ENCODE peak calls at places on chromosomes 2 and 18, in ten cellular contexts. One of them, this sample, is unnamed.

GRCh38 chr18:8379187-8379941 is 229.9 kb upstream of the RAB12 start:
- DNase-seq in activated T-helper 1 cell treated with anti-CD3 and anti-CD28 coated beads, Interleukin-12 subunit alpha, Interleukin-12 subunit beta, Interleukin-2, Interleukin-4 antibody, amounts not matched to agents 30 ng/mL and 10 ng/mL and 1 ng/mL, durations not matched to agents 14 hours and 24 hours and 36 hours: no peak
- DNase-seq in CD4-positive, alpha-beta T cell: no peak
- DNase-seq in ovary: no peak
- DNase-seq in endothelial cell: no peak
- DNase-seq in fibroblast of lung: no peak
- DNase-seq in NCI-H1105 treated with DMSO at 0.1 percent for 48 hours: no peak
- DNase-seq in ACHN: no peak
- DNase-seq in naive thymus-derived CD8-positive, alpha-beta T cell: no peak
- DNase-seq in epithelial cell of proximal tubule: no peak
- DNase-seq in this sample: no peak

GRCh38 chr18:37403100-37403781 is 162.4 kb downstream of the CELF4 start:
- DNase-seq in activated T-helper 1 cell treated with anti-CD3 and anti-CD28 coated beads, Interleukin-12 subunit alpha, Interleukin-12 subunit beta, Interleukin-2, Interleukin-4 antibody, amounts not matched to agents 30 ng/mL and 10 ng/mL and 1 ng/mL, durations not matched to agents 14 hours and 24 hours and 36 hours: no peak
- DNase-seq in CD4-positive, alpha-beta T cell: no peak
- DNase-seq in ovary: peak; percentile 35
- DNase-seq in endothelial cell: no peak
- DNase-seq in fibroblast of lung: peak; percentile 90
- DNase-seq in NCI-H1105 treated with DMSO at 0.1 percent for 48 hours: no peak
- DNase-seq in ACHN: peak; percentile 74
- DNase-seq in naive thymus-derived CD8-positive, alpha-beta T cell: no peak
- DNase-seq in epithelial cell of proximal tubule: no peak
- DNase-seq in this sample: peak; percentile 95

GRCh38 chr2:61247204-61247812 is 85.3 kb downstream of the C2orf74 start:
- DNase-seq in activated T-helper 1 cell treated with anti-CD3 and anti-CD28 coated beads, Interleukin-12 subunit alpha, Interleukin-12 subunit beta, Interleukin-2, Interleukin-4 antibody, amounts not matched to agents 30 ng/mL and 10 ng/mL and 1 ng/mL, durations not matched to agents 14 hours and 24 hours and 36 hours: no peak
- DNase-seq in CD4-positive, alpha-beta T cell: no peak
- DNase-seq in ovary: no peak
- DNase-seq in endothelial cell: no peak
- DNase-seq in fibroblast of lung: peak; percentile 59
- DNase-seq in NCI-H1105 treated with DMSO at 0.1 percent for 48 hours: no peak
- DNase-seq in ACHN: no peak
- DNase-seq in naive thymus-derived CD8-positive, alpha-beta T cell: no peak
- DNase-seq in epithelial cell of proximal tubule: no peak
- DNase-seq in this sample: no peak

GRCh38 chr2:222319576-222320440 is 21.0 kb upstream of the PAX3 start:
- DNase-seq in activated T-helper 1 cell treated with anti-CD3 and anti-CD28 coated beads, Interleukin-12 subunit alpha, Interleukin-12 subunit beta, Interleukin-2, Interleukin-4 antibody, amounts not matched to agents 30 ng/mL and 10 ng/mL and 1 ng/mL, durations not matched to agents 14 hours and 24 hours and 36 hours: no peak
- DNase-seq in CD4-positive, alpha-beta T cell: no peak
- DNase-seq in ovary: no peak
- DNase-seq in endothelial cell: no peak
- DNase-seq in fibroblast of lung: no peak
- DNase-seq in NCI-H1105 treated with DMSO at 0.1 percent for 48 hours: peak; percentile 58
- DNase-seq in ACHN: peak; percentile 31
- DNase-seq in naive thymus-derived CD8-positive, alpha-beta T cell: no peak
- DNase-seq in epithelial cell of proximal tubule: no peak
- DNase-seq in this sample: peak; percentile 44

GRCh38 chr2:60260646-60261296 is 292.7 kb downstream of the BCL11A start:
- DNase-seq in activated T-helper 1 cell treated with anti-CD3 and anti-CD28 coated beads, Interleukin-12 subunit alpha, Interleukin-12 subunit beta, Interleukin-2, Interleukin-4 antibody, amounts not matched to agents 30 ng/mL and 10 ng/mL and 1 ng/mL, durations not matched to agents 14 hours and 24 hours and 36 hours: no peak
- DNase-seq in CD4-positive, alpha-beta T cell: no peak
- DNase-seq in ovary: no peak
- DNase-seq in endothelial cell: no peak
- DNase-seq in fibroblast of lung: no peak
- DNase-seq in NCI-H1105 treated with DMSO at 0.1 percent for 48 hours: no peak
- DNase-seq in ACHN: no peak
- DNase-seq in naive thymus-derived CD8-positive, alpha-beta T cell: no peak
- DNase-seq in epithelial cell of proximal tubule: peak; percentile 16
- DNase-seq in this sample: no peak

GRCh38 chr2:234706086-234706485 is 209.2 kb upstream of the ARL4C start:
- DNase-seq in activated T-helper 1 cell treated with anti-CD3 and anti-CD28 coated beads, Interleukin-12 subunit alpha, Interleukin-12 subunit beta, Interleukin-2, Interleukin-4 antibody, amounts not matched to agents 30 ng/mL and 10 ng/mL and 1 ng/mL, durations not matched to agents 14 hours and 24 hours and 36 hours: no peak
- DNase-seq in CD4-positive, alpha-beta T cell: no peak
- DNase-seq in ovary: no peak
- DNase-seq in endothelial cell: no peak
- DNase-seq in fibroblast of lung: no peak
- DNase-seq in NCI-H1105 treated with DMSO at 0.1 percent for 48 hours: no peak
- DNase-seq in ACHN: no peak
- DNase-seq in naive thymus-derived CD8-positive, alpha-beta T cell: no peak
- DNase-seq in epithelial cell of proximal tubule: no peak
- DNase-seq in this sample: no peak

GRCh38 chr18:79490593-79491551 is 95.1 kb downstream of the NFATC1 start:
- DNase-seq in activated T-helper 1 cell treated with anti-CD3 and anti-CD28 coated beads, Interleukin-12 subunit alpha, Interleukin-12 subunit beta, Interleukin-2, Interleukin-4 antibody, amounts not matched to agents 30 ng/mL and 10 ng/mL and 1 ng/mL, durations not matched to agents 14 hours and 24 hours and 36 hours: no peak
- DNase-seq in CD4-positive, alpha-beta T cell: no peak
- DNase-seq in ovary: no peak
- DNase-seq in endothelial cell: no peak
- DNase-seq in fibroblast of lung: no peak
- DNase-seq in NCI-H1105 treated with DMSO at 0.1 percent for 48 hours: no peak
- DNase-seq in ACHN: no peak
- DNase-seq in naive thymus-derived CD8-positive, alpha-beta T cell: no peak
- DNase-seq in epithelial cell of proximal tubule: no peak
- DNase-seq in this sample: no peak

GRCh38 chr2:62032096-62032495 is 126.6 kb downstream of the COMMD1 start:
- DNase-seq in activated T-helper 1 cell treated with anti-CD3 and anti-CD28 coated beads, Interleukin-12 subunit alpha, Interleukin-12 subunit beta, Interleukin-2, Interleukin-4 antibody, amounts not matched to agents 30 ng/mL and 10 ng/mL and 1 ng/mL, durations not matched to agents 14 hours and 24 hours and 36 hours: no peak
- DNase-seq in CD4-positive, alpha-beta T cell: no peak
- DNase-seq in ovary: no peak
- DNase-seq in endothelial cell: no peak
- DNase-seq in fibroblast of lung: no peak
- DNase-seq in NCI-H1105 treated with DMSO at 0.1 percent for 48 hours: no peak
- DNase-seq in ACHN: no peak
- DNase-seq in naive thymus-derived CD8-positive, alpha-beta T cell: no peak
- DNase-seq in epithelial cell of proximal tubule: no peak
- DNase-seq in this sample: no peak

GRCh38 chr2:102707796-102708713 is 53.8 kb upstream of the TMEM182 start:
- DNase-seq in activated T-helper 1 cell treated with anti-CD3 and anti-CD28 coated beads, Interleukin-12 subunit alpha, Interleukin-12 subunit beta, Interleukin-2, Interleukin-4 antibody, amounts not matched to agents 30 ng/mL and 10 ng/mL and 1 ng/mL, durations not matched to agents 14 hours and 24 hours and 36 hours: no peak
- DNase-seq in CD4-positive, alpha-beta T cell: no peak
- DNase-seq in ovary: no peak
- DNase-seq in endothelial cell: no peak
- DNase-seq in fibroblast of lung: no peak
- DNase-seq in NCI-H1105 treated with DMSO at 0.1 percent for 48 hours: no peak
- DNase-seq in ACHN: no peak
- DNase-seq in naive thymus-derived CD8-positive, alpha-beta T cell: no peak
- DNase-seq in epithelial cell of proximal tubule: no peak
- DNase-seq in this sample: no peak

GRCh38 chr2:28359222-28360065 is 33.2 kb upstream of the FOSL2 start:
- DNase-seq in activated T-helper 1 cell treated with anti-CD3 and anti-CD28 coated beads, Interleukin-12 subunit alpha, Interleukin-12 subunit beta, Interleukin-2, Interleukin-4 antibody, amounts not matched to agents 30 ng/mL and 10 ng/mL and 1 ng/mL, durations not matched to agents 14 hours and 24 hours and 36 hours: peak; percentile 84
- DNase-seq in CD4-positive, alpha-beta T cell: peak; percentile 85
- DNase-seq in ovary: no peak
- DNase-seq in endothelial cell: no peak
- DNase-seq in fibroblast of lung: peak; percentile 55
- DNase-seq in NCI-H1105 treated with DMSO at 0.1 percent for 48 hours: no peak
- DNase-seq in ACHN: no peak
- DNase-seq in naive thymus-derived CD8-positive, alpha-beta T cell: peak; percentile 63
- DNase-seq in epithelial cell of proximal tubule: no peak
- DNase-seq in this sample: no peak

GRCh38 chr18:68948622-68949021 is 150.7 kb downstream of the CCDC102B start:
- DNase-seq in activated T-helper 1 cell treated with anti-CD3 and anti-CD28 coated beads, Interleukin-12 subunit alpha, Interleukin-12 subunit beta, Interleukin-2, Interleukin-4 antibody, amounts not matched to agents 30 ng/mL and 10 ng/mL and 1 ng/mL, durations not matched to agents 14 hours and 24 hours and 36 hours: no peak
- DNase-seq in CD4-positive, alpha-beta T cell: no peak
- DNase-seq in ovary: no peak
- DNase-seq in endothelial cell: no peak
- DNase-seq in fibroblast of lung: no peak
- DNase-seq in NCI-H1105 treated with DMSO at 0.1 percent for 48 hours: no peak
- DNase-seq in ACHN: no peak
- DNase-seq in naive thymus-derived CD8-positive, alpha-beta T cell: no peak
- DNase-seq in epithelial cell of proximal tubule: no peak
- DNase-seq in this sample: no peak

GRCh38 chr2:55865095-55865835 is 58.3 kb downstream of the EFEMP1 start:
- DNase-seq in activated T-helper 1 cell treated with anti-CD3 and anti-CD28 coated beads, Interleukin-12 subunit alpha, Interleukin-12 subunit beta, Interleukin-2, Interleukin-4 antibody, amounts not matched to agents 30 ng/mL and 10 ng/mL and 1 ng/mL, durations not matched to agents 14 hours and 24 hours and 36 hours: no peak
- DNase-seq in CD4-positive, alpha-beta T cell: no peak
- DNase-seq in ovary: no peak
- DNase-seq in endothelial cell: no peak
- DNase-seq in fibroblast of lung: no peak
- DNase-seq in NCI-H1105 treated with DMSO at 0.1 percent for 48 hours: no peak
- DNase-seq in ACHN: no peak
- DNase-seq in naive thymus-derived CD8-positive, alpha-beta T cell: no peak
- DNase-seq in epithelial cell of proximal tubule: no peak
- DNase-seq in this sample: no peak

GRCh38 chr18:77136076-77136718 is 3.6 kb upstream of the MBP start:
- DNase-seq in activated T-helper 1 cell treated with anti-CD3 and anti-CD28 coated beads, Interleukin-12 subunit alpha, Interleukin-12 subunit beta, Interleukin-2, Interleukin-4 antibody, amounts not matched to agents 30 ng/mL and 10 ng/mL and 1 ng/mL, durations not matched to agents 14 hours and 24 hours and 36 hours: no peak
- DNase-seq in CD4-positive, alpha-beta T cell: no peak
- DNase-seq in ovary: no peak
- DNase-seq in endothelial cell: no peak
- DNase-seq in fibroblast of lung: no peak
- DNase-seq in NCI-H1105 treated with DMSO at 0.1 percent for 48 hours: no peak
- DNase-seq in ACHN: no peak
- DNase-seq in naive thymus-derived CD8-positive, alpha-beta T cell: no peak
- DNase-seq in epithelial cell of proximal tubule: no peak
- DNase-seq in this sample: no peak

GRCh38 chr2:207254526-207255464 is 89.0 kb upstream of the KLF7 start:
- DNase-seq in activated T-helper 1 cell treated with anti-CD3 and anti-CD28 coated beads, Interleukin-12 subunit alpha, Interleukin-12 subunit beta, Interleukin-2, Interleukin-4 antibody, amounts not matched to agents 30 ng/mL and 10 ng/mL and 1 ng/mL, durations not matched to agents 14 hours and 24 hours and 36 hours: no peak
- DNase-seq in CD4-positive, alpha-beta T cell: no peak
- DNase-seq in ovary: no peak
- DNase-seq in endothelial cell: no peak
- DNase-seq in fibroblast of lung: peak; percentile 81
- DNase-seq in NCI-H1105 treated with DMSO at 0.1 percent for 48 hours: no peak
- DNase-seq in ACHN: no peak
- DNase-seq in naive thymus-derived CD8-positive, alpha-beta T cell: no peak
- DNase-seq in epithelial cell of proximal tubule: no peak
- DNase-seq in this sample: peak; percentile 9

GRCh38 chr2:12883911-12884310 is 167.2 kb downstream of the TRIB2 start:
- DNase-seq in activated T-helper 1 cell treated with anti-CD3 and anti-CD28 coated beads, Interleukin-12 subunit alpha, Interleukin-12 subunit beta, Interleukin-2, Interleukin-4 antibody, amounts not matched to agents 30 ng/mL and 10 ng/mL and 1 ng/mL, durations not matched to agents 14 hours and 24 hours and 36 hours: no peak
- DNase-seq in CD4-positive, alpha-beta T cell: no peak
- DNase-seq in ovary: no peak
- DNase-seq in endothelial cell: no peak
- DNase-seq in fibroblast of lung: no peak
- DNase-seq in NCI-H1105 treated with DMSO at 0.1 percent for 48 hours: no peak
- DNase-seq in ACHN: no peak
- DNase-seq in naive thymus-derived CD8-positive, alpha-beta T cell: no peak
- DNase-seq in epithelial cell of proximal tubule: no peak
- DNase-seq in this sample: no peak

GRCh38 chr18:991441-991840 is 86.8 kb downstream of the ADCYAP1 start:
- DNase-seq in activated T-helper 1 cell treated with anti-CD3 and anti-CD28 coated beads, Interleukin-12 subunit alpha, Interleukin-12 subunit beta, Interleukin-2, Interleukin-4 antibody, amounts not matched to agents 30 ng/mL and 10 ng/mL and 1 ng/mL, durations not matched to agents 14 hours and 24 hours and 36 hours: no peak
- DNase-seq in CD4-positive, alpha-beta T cell: no peak
- DNase-seq in ovary: no peak
- DNase-seq in endothelial cell: no peak
- DNase-seq in fibroblast of lung: no peak
- DNase-seq in NCI-H1105 treated with DMSO at 0.1 percent for 48 hours: no peak
- DNase-seq in ACHN: no peak
- DNase-seq in naive thymus-derived CD8-positive, alpha-beta T cell: no peak
- DNase-seq in epithelial cell of proximal tubule: no peak
- DNase-seq in this sample: no peak

GRCh38 chr2:42228101-42228500 is 58.9 kb downstream of the EML4 start:
- DNase-seq in activated T-helper 1 cell treated with anti-CD3 and anti-CD28 coated beads, Interleukin-12 subunit alpha, Interleukin-12 subunit beta, Interleukin-2, Interleukin-4 antibody, amounts not matched to agents 30 ng/mL and 10 ng/mL and 1 ng/mL, durations not matched to agents 14 hours and 24 hours and 36 hours: no peak
- DNase-seq in CD4-positive, alpha-beta T cell: no peak
- DNase-seq in ovary: no peak
- DNase-seq in endothelial cell: no peak
- DNase-seq in fibroblast of lung: no peak
- DNase-seq in NCI-H1105 treated with DMSO at 0.1 percent for 48 hours: no peak
- DNase-seq in ACHN: no peak
- DNase-seq in naive thymus-derived CD8-positive, alpha-beta T cell: no peak
- DNase-seq in epithelial cell of proximal tubule: no peak
- DNase-seq in this sample: no peak

GRCh38 chr2:23585218-23585945 is 200.4 kb downstream of the KLHL29 start:
- DNase-seq in activated T-helper 1 cell treated with anti-CD3 and anti-CD28 coated beads, Interleukin-12 subunit alpha, Interleukin-12 subunit beta, Interleukin-2, Interleukin-4 antibody, amounts not matched to agents 30 ng/mL and 10 ng/mL and 1 ng/mL, durations not matched to agents 14 hours and 24 hours and 36 hours: no peak
- DNase-seq in CD4-positive, alpha-beta T cell: no peak
- DNase-seq in ovary: no peak
- DNase-seq in endothelial cell: no peak
- DNase-seq in fibroblast of lung: no peak
- DNase-seq in NCI-H1105 treated with DMSO at 0.1 percent for 48 hours: peak; percentile 32
- DNase-seq in ACHN: no peak
- DNase-seq in naive thymus-derived CD8-positive, alpha-beta T cell: no peak
- DNase-seq in epithelial cell of proximal tubule: no peak
- DNase-seq in this sample: peak; percentile 95

GRCh38 chr2:178270338-178270737 is 76.0 kb downstream of the OSBPL6 start:
- DNase-seq in activated T-helper 1 cell treated with anti-CD3 and anti-CD28 coated beads, Interleukin-12 subunit alpha, Interleukin-12 subunit beta, Interleukin-2, Interleukin-4 antibody, amounts not matched to agents 30 ng/mL and 10 ng/mL and 1 ng/mL, durations not matched to agents 14 hours and 24 hours and 36 hours: no peak
- DNase-seq in CD4-positive, alpha-beta T cell: no peak
- DNase-seq in ovary: no peak
- DNase-seq in endothelial cell: no peak
- DNase-seq in fibroblast of lung: no peak
- DNase-seq in NCI-H1105 treated with DMSO at 0.1 percent for 48 hours: no peak
- DNase-seq in ACHN: no peak
- DNase-seq in naive thymus-derived CD8-positive, alpha-beta T cell: no peak
- DNase-seq in epithelial cell of proximal tubule: no peak
- DNase-seq in this sample: no peak

GRCh38 chr2:175619179-175619578 is 382.9 kb downstream of the LNPK start:
- DNase-seq in activated T-helper 1 cell treated with anti-CD3 and anti-CD28 coated beads, Interleukin-12 subunit alpha, Interleukin-12 subunit beta, Interleukin-2, Interleukin-4 antibody, amounts not matched to agents 30 ng/mL and 10 ng/mL and 1 ng/mL, durations not matched to agents 14 hours and 24 hours and 36 hours: no peak
- DNase-seq in CD4-positive, alpha-beta T cell: no peak
- DNase-seq in ovary: no peak
- DNase-seq in endothelial cell: no peak
- DNase-seq in fibroblast of lung: no peak
- DNase-seq in NCI-H1105 treated with DMSO at 0.1 percent for 48 hours: no peak
- DNase-seq in ACHN: no peak
- DNase-seq in naive thymus-derived CD8-positive, alpha-beta T cell: no peak
- DNase-seq in epithelial cell of proximal tubule: no peak
- DNase-seq in this sample: no peak

GRCh38 chr2:109442715-109443319 is 170.9 kb downstream of the SEPTIN10 start:
- DNase-seq in activated T-helper 1 cell treated with anti-CD3 and anti-CD28 coated beads, Interleukin-12 subunit alpha, Interleukin-12 subunit beta, Interleukin-2, Interleukin-4 antibody, amounts not matched to agents 30 ng/mL and 10 ng/mL and 1 ng/mL, durations not matched to agents 14 hours and 24 hours and 36 hours: no peak
- DNase-seq in CD4-positive, alpha-beta T cell: no peak
- DNase-seq in ovary: no peak
- DNase-seq in endothelial cell: no peak
- DNase-seq in fibroblast of lung: no peak
- DNase-seq in NCI-H1105 treated with DMSO at 0.1 percent for 48 hours: no peak
- DNase-seq in ACHN: no peak
- DNase-seq in naive thymus-derived CD8-positive, alpha-beta T cell: no peak
- DNase-seq in epithelial cell of proximal tubule: no peak
- DNase-seq in this sample: no peak

GRCh38 chr2:178221556-178221955 is 27.2 kb downstream of the OSBPL6 start:
- DNase-seq in activated T-helper 1 cell treated with anti-CD3 and anti-CD28 coated beads, Interleukin-12 subunit alpha, Interleukin-12 subunit beta, Interleukin-2, Interleukin-4 antibody, amounts not matched to agents 30 ng/mL and 10 ng/mL and 1 ng/mL, durations not matched to agents 14 hours and 24 hours and 36 hours: no peak
- DNase-seq in CD4-positive, alpha-beta T cell: no peak
- DNase-seq in ovary: no peak
- DNase-seq in endothelial cell: no peak
- DNase-seq in fibroblast of lung: no peak
- DNase-seq in NCI-H1105 treated with DMSO at 0.1 percent for 48 hours: no peak
- DNase-seq in ACHN: no peak
- DNase-seq in naive thymus-derived CD8-positive, alpha-beta T cell: no peak
- DNase-seq in epithelial cell of proximal tubule: no peak
- DNase-seq in this sample: no peak

GRCh38 chr2:24919100-24919976 is 699 bp downstream of the ADCY3 start:
- DNase-seq in activated T-helper 1 cell treated with anti-CD3 and anti-CD28 coated beads, Interleukin-12 subunit alpha, Interleukin-12 subunit beta, Interleukin-2, Interleukin-4 antibody, amounts not matched to agents 30 ng/mL and 10 ng/mL and 1 ng/mL, durations not matched to agents 14 hours and 24 hours and 36 hours: peak; percentile 52
- DNase-seq in CD4-positive, alpha-beta T cell: peak; percentile 54
- DNase-seq in ovary: no peak
- DNase-seq in endothelial cell: peak; percentile 34
- DNase-seq in fibroblast of lung: peak; percentile 23
- DNase-seq in NCI-H1105 treated with DMSO at 0.1 percent for 48 hours: peak; percentile 26
- DNase-seq in ACHN: peak; percentile 31
- DNase-seq in naive thymus-derived CD8-positive, alpha-beta T cell: peak; percentile 23
- DNase-seq in epithelial cell of proximal tubule: no peak
- DNase-seq in this sample: peak; percentile 46

GRCh38 chr18:61893304-61893970 is 630 bp upstream of the RNF152 start:
- DNase-seq in activated T-helper 1 cell treated with anti-CD3 and anti-CD28 coated beads, Interleukin-12 subunit alpha, Interleukin-12 subunit beta, Interleukin-2, Interleukin-4 antibody, amounts not matched to agents 30 ng/mL and 10 ng/mL and 1 ng/mL, durations not matched to agents 14 hours and 24 hours and 36 hours: peak; percentile 11
- DNase-seq in CD4-positive, alpha-beta T cell: peak; percentile 6
- DNase-seq in ovary: peak; percentile 56
- DNase-seq in endothelial cell: peak; percentile 59
- DNase-seq in fibroblast of lung: peak; percentile 35
- DNase-seq in NCI-H1105 treated with DMSO at 0.1 percent for 48 hours: peak; percentile 25
- DNase-seq in ACHN: no peak
- DNase-seq in naive thymus-derived CD8-positive, alpha-beta T cell: no peak
- DNase-seq in epithelial cell of proximal tubule: no peak
- DNase-seq in this sample: peak; percentile 84

GRCh38 chr2:24793752-24794477 is 690 bp downstream of the CENPO start:
- DNase-seq in activated T-helper 1 cell treated with anti-CD3 and anti-CD28 coated beads, Interleukin-12 subunit alpha, Interleukin-12 subunit beta, Interleukin-2, Interleukin-4 antibody, amounts not matched to agents 30 ng/mL and 10 ng/mL and 1 ng/mL, durations not matched to agents 14 hours and 24 hours and 36 hours: peak; percentile 12
- DNase-seq in CD4-positive, alpha-beta T cell: no peak
- DNase-seq in ovary: no peak
- DNase-seq in endothelial cell: peak; percentile 37
- DNase-seq in fibroblast of lung: peak; percentile 38
- DNase-seq in NCI-H1105 treated with DMSO at 0.1 percent for 48 hours: peak; percentile 50
- DNase-seq in ACHN: peak; percentile 38
- DNase-seq in naive thymus-derived CD8-positive, alpha-beta T cell: no peak
- DNase-seq in epithelial cell of proximal tubule: no peak
- DNase-seq in this sample: peak; percentile 74

GRCh38 chr18:7158201-7158600 is 40.6 kb upstream of the LAMA1 start:
- DNase-seq in activated T-helper 1 cell treated with anti-CD3 and anti-CD28 coated beads, Interleukin-12 subunit alpha, Interleukin-12 subunit beta, Interleukin-2, Interleukin-4 antibody, amounts not matched to agents 30 ng/mL and 10 ng/mL and 1 ng/mL, durations not matched to agents 14 hours and 24 hours and 36 hours: no peak
- DNase-seq in CD4-positive, alpha-beta T cell: no peak
- DNase-seq in ovary: no peak
- DNase-seq in endothelial cell: no peak
- DNase-seq in fibroblast of lung: peak; percentile 34
- DNase-seq in NCI-H1105 treated with DMSO at 0.1 percent for 48 hours: no peak
- DNase-seq in ACHN: peak; percentile 59
- DNase-seq in naive thymus-derived CD8-positive, alpha-beta T cell: no peak
- DNase-seq in epithelial cell of proximal tubule: no peak
- DNase-seq in this sample: no peak

GRCh38 chr2:41902892-41903291 is 144.9 kb upstream of the PKDCC start:
- DNase-seq in activated T-helper 1 cell treated with anti-CD3 and anti-CD28 coated beads, Interleukin-12 subunit alpha, Interleukin-12 subunit beta, Interleukin-2, Interleukin-4 antibody, amounts not matched to agents 30 ng/mL and 10 ng/mL and 1 ng/mL, durations not matched to agents 14 hours and 24 hours and 36 hours: no peak
- DNase-seq in CD4-positive, alpha-beta T cell: no peak
- DNase-seq in ovary: no peak
- DNase-seq in endothelial cell: no peak
- DNase-seq in fibroblast of lung: no peak
- DNase-seq in NCI-H1105 treated with DMSO at 0.1 percent for 48 hours: no peak
- DNase-seq in ACHN: no peak
- DNase-seq in naive thymus-derived CD8-positive, alpha-beta T cell: no peak
- DNase-seq in epithelial cell of proximal tubule: no peak
- DNase-seq in this sample: no peak

GRCh38 chr2:179562330-179562885 is 297.8 kb upstream of the SESTD1 start:
- DNase-seq in activated T-helper 1 cell treated with anti-CD3 and anti-CD28 coated beads, Interleukin-12 subunit alpha, Interleukin-12 subunit beta, Interleukin-2, Interleukin-4 antibody, amounts not matched to agents 30 ng/mL and 10 ng/mL and 1 ng/mL, durations not matched to agents 14 hours and 24 hours and 36 hours: no peak
- DNase-seq in CD4-positive, alpha-beta T cell: no peak
- DNase-seq in ovary: no peak
- DNase-seq in endothelial cell: no peak
- DNase-seq in fibroblast of lung: no peak
- DNase-seq in NCI-H1105 treated with DMSO at 0.1 percent for 48 hours: peak; percentile 91
- DNase-seq in ACHN: no peak
- DNase-seq in naive thymus-derived CD8-positive, alpha-beta T cell: no peak
- DNase-seq in epithelial cell of proximal tubule: no peak
- DNase-seq in this sample: peak; percentile 94